ENCODE peak calls at places on chromosome 5, in eight cellular contexts. One of them, this sample, is unnamed.

GRCh38 chr5:149452665-149453617 is 73.8 kb upstream of the IL17B start:
- DNase-seq in substantia nigra: no peak
- DNase-seq in stimulated activated CD4-positive, alpha-beta T cell treated with anti-CD3 and anti-CD28 coated beads, Interleukin-15, amount 100 ng/mL, for 1 hour: no peak
- DNase-seq in T follicular helper cell: no peak
- DNase-seq in activated T-cell treated with anti-CD3 and anti-CD28 coated beads for 1 hour: no peak
- DNase-seq in T-helper 17 cell: no peak
- DNase-seq in kidney epithelial cell: peak; percentile 85
- DNase-seq in fibroblast of lung: peak; percentile 98
- DNase-seq in this sample: no peak

GRCh38 chr5:103804714-103805113 is 242.1 kb upstream of the NUDT12 start:
- DNase-seq in substantia nigra: no peak
- DNase-seq in stimulated activated CD4-positive, alpha-beta T cell treated with anti-CD3 and anti-CD28 coated beads, Interleukin-15, amount 100 ng/mL, for 1 hour: no peak
- DNase-seq in T follicular helper cell: no peak
- DNase-seq in activated T-cell treated with anti-CD3 and anti-CD28 coated beads for 1 hour: no peak
- DNase-seq in T-helper 17 cell: no peak
- DNase-seq in kidney epithelial cell: no peak
- DNase-seq in fibroblast of lung: peak; percentile 83
- DNase-seq in this sample: no peak

GRCh38 chr5:39700523-39700922 is 275.7 kb upstream of the DAB2 start:
- DNase-seq in substantia nigra: no peak
- DNase-seq in stimulated activated CD4-positive, alpha-beta T cell treated with anti-CD3 and anti-CD28 coated beads, Interleukin-15, amount 100 ng/mL, for 1 hour: no peak
- DNase-seq in T follicular helper cell: no peak
- DNase-seq in activated T-cell treated with anti-CD3 and anti-CD28 coated beads for 1 hour: no peak
- DNase-seq in T-helper 17 cell: no peak
- DNase-seq in kidney epithelial cell: no peak
- DNase-seq in fibroblast of lung: no peak
- DNase-seq in this sample: no peak

GRCh38 chr5:176743828-176744583 is 66.4 kb upstream of the UNC5A start:
- DNase-seq in substantia nigra: no peak
- DNase-seq in stimulated activated CD4-positive, alpha-beta T cell treated with anti-CD3 and anti-CD28 coated beads, Interleukin-15, amount 100 ng/mL, for 1 hour: no peak
- DNase-seq in T follicular helper cell: no peak
- DNase-seq in activated T-cell treated with anti-CD3 and anti-CD28 coated beads for 1 hour: no peak
- DNase-seq in T-helper 17 cell: no peak
- DNase-seq in kidney epithelial cell: no peak
- DNase-seq in fibroblast of lung: no peak
- DNase-seq in this sample: no peak

GRCh38 chr5:92554447-92555085 is 1026.5 kb downstream of the NR2F1-AS1 start:
- DNase-seq in substantia nigra: no peak
- DNase-seq in stimulated activated CD4-positive, alpha-beta T cell treated with anti-CD3 and anti-CD28 coated beads, Interleukin-15, amount 100 ng/mL, for 1 hour: no peak
- DNase-seq in T follicular helper cell: no peak
- DNase-seq in activated T-cell treated with anti-CD3 and anti-CD28 coated beads for 1 hour: no peak
- DNase-seq in T-helper 17 cell: no peak
- DNase-seq in kidney epithelial cell: no peak
- DNase-seq in fibroblast of lung: no peak
- DNase-seq in this sample: no peak

GRCh38 chr5:3943803-3944202 is 348.2 kb downstream of the IRX1 start:
- DNase-seq in substantia nigra: no peak
- DNase-seq in stimulated activated CD4-positive, alpha-beta T cell treated with anti-CD3 and anti-CD28 coated beads, Interleukin-15, amount 100 ng/mL, for 1 hour: no peak
- DNase-seq in T follicular helper cell: no peak
- DNase-seq in activated T-cell treated with anti-CD3 and anti-CD28 coated beads for 1 hour: no peak
- DNase-seq in T-helper 17 cell: no peak
- DNase-seq in kidney epithelial cell: no peak
- DNase-seq in fibroblast of lung: no peak
- DNase-seq in this sample: no peak

GRCh38 chr5:78109891-78110324 is 184.6 kb downstream of the AP3B1 start:
- DNase-seq in substantia nigra: no peak
- DNase-seq in stimulated activated CD4-positive, alpha-beta T cell treated with anti-CD3 and anti-CD28 coated beads, Interleukin-15, amount 100 ng/mL, for 1 hour: no peak
- DNase-seq in T follicular helper cell: no peak
- DNase-seq in activated T-cell treated with anti-CD3 and anti-CD28 coated beads for 1 hour: no peak
- DNase-seq in T-helper 17 cell: no peak
- DNase-seq in kidney epithelial cell: no peak
- DNase-seq in fibroblast of lung: no peak
- DNase-seq in this sample: no peak

GRCh38 chr5:3342271-3343100 is 253.1 kb upstream of the IRX1 start:
- DNase-seq in substantia nigra: no peak
- DNase-seq in stimulated activated CD4-positive, alpha-beta T cell treated with anti-CD3 and anti-CD28 coated beads, Interleukin-15, amount 100 ng/mL, for 1 hour: no peak
- DNase-seq in T follicular helper cell: no peak
- DNase-seq in activated T-cell treated with anti-CD3 and anti-CD28 coated beads for 1 hour: no peak
- DNase-seq in T-helper 17 cell: no peak
- DNase-seq in kidney epithelial cell: no peak
- DNase-seq in fibroblast of lung: no peak
- DNase-seq in this sample: no peak

GRCh38 chr5:150517272-150518152 is 9.6 kb downstream of the NDST1 start:
- DNase-seq in substantia nigra: no peak
- DNase-seq in stimulated activated CD4-positive, alpha-beta T cell treated with anti-CD3 and anti-CD28 coated beads, Interleukin-15, amount 100 ng/mL, for 1 hour: no peak
- DNase-seq in T follicular helper cell: no peak
- DNase-seq in activated T-cell treated with anti-CD3 and anti-CD28 coated beads for 1 hour: no peak
- DNase-seq in T-helper 17 cell: no peak
- DNase-seq in kidney epithelial cell: no peak
- DNase-seq in fibroblast of lung: peak; percentile 97
- DNase-seq in this sample: no peak

GRCh38 chr5:33309076-33309475 is 131.7 kb upstream of the TARS1 start:
- DNase-seq in substantia nigra: no peak
- DNase-seq in stimulated activated CD4-positive, alpha-beta T cell treated with anti-CD3 and anti-CD28 coated beads, Interleukin-15, amount 100 ng/mL, for 1 hour: no peak
- DNase-seq in T follicular helper cell: no peak
- DNase-seq in activated T-cell treated with anti-CD3 and anti-CD28 coated beads for 1 hour: no peak
- DNase-seq in T-helper 17 cell: no peak
- DNase-seq in kidney epithelial cell: peak; percentile 78
- DNase-seq in fibroblast of lung: no peak
- DNase-seq in this sample: no peak

GRCh38 chr5:179121667-179122111 is 61.5 kb downstream of the ZNF354C start:
- DNase-seq in substantia nigra: no peak
- DNase-seq in stimulated activated CD4-positive, alpha-beta T cell treated with anti-CD3 and anti-CD28 coated beads, Interleukin-15, amount 100 ng/mL, for 1 hour: no peak
- DNase-seq in T follicular helper cell: no peak
- DNase-seq in activated T-cell treated with anti-CD3 and anti-CD28 coated beads for 1 hour: no peak
- DNase-seq in T-helper 17 cell: no peak
- DNase-seq in kidney epithelial cell: no peak
- DNase-seq in fibroblast of lung: no peak
- DNase-seq in this sample: no peak

GRCh38 chr5:55063899-55064298 is 38.5 kb upstream of the GZMA start:
- DNase-seq in substantia nigra: no peak
- DNase-seq in stimulated activated CD4-positive, alpha-beta T cell treated with anti-CD3 and anti-CD28 coated beads, Interleukin-15, amount 100 ng/mL, for 1 hour: no peak
- DNase-seq in T follicular helper cell: no peak
- DNase-seq in activated T-cell treated with anti-CD3 and anti-CD28 coated beads for 1 hour: no peak
- DNase-seq in T-helper 17 cell: no peak
- DNase-seq in kidney epithelial cell: no peak
- DNase-seq in fibroblast of lung: peak; percentile 75
- DNase-seq in this sample: no peak

GRCh38 chr5:93342563-93343061 is 238.4 kb downstream of the NR2F1-AS1 start:
- DNase-seq in substantia nigra: no peak
- DNase-seq in stimulated activated CD4-positive, alpha-beta T cell treated with anti-CD3 and anti-CD28 coated beads, Interleukin-15, amount 100 ng/mL, for 1 hour: no peak
- DNase-seq in T follicular helper cell: no peak
- DNase-seq in activated T-cell treated with anti-CD3 and anti-CD28 coated beads for 1 hour: no peak
- DNase-seq in T-helper 17 cell: no peak
- DNase-seq in kidney epithelial cell: no peak
- DNase-seq in fibroblast of lung: no peak
- DNase-seq in this sample: no peak

GRCh38 chr5:134509308-134510040 is 16.0 kb upstream of the JADE2 start:
- DNase-seq in substantia nigra: no peak
- DNase-seq in stimulated activated CD4-positive, alpha-beta T cell treated with anti-CD3 and anti-CD28 coated beads, Interleukin-15, amount 100 ng/mL, for 1 hour: no peak
- DNase-seq in T follicular helper cell: no peak
- DNase-seq in activated T-cell treated with anti-CD3 and anti-CD28 coated beads for 1 hour: no peak
- DNase-seq in T-helper 17 cell: no peak
- DNase-seq in kidney epithelial cell: peak; percentile 70
- DNase-seq in fibroblast of lung: peak; percentile 75
- DNase-seq in this sample: no peak

GRCh38 chr5:129963359-129963758 is 59.1 kb downstream of the CHSY3 start:
- DNase-seq in substantia nigra: no peak
- DNase-seq in stimulated activated CD4-positive, alpha-beta T cell treated with anti-CD3 and anti-CD28 coated beads, Interleukin-15, amount 100 ng/mL, for 1 hour: no peak
- DNase-seq in T follicular helper cell: no peak
- DNase-seq in activated T-cell treated with anti-CD3 and anti-CD28 coated beads for 1 hour: no peak
- DNase-seq in T-helper 17 cell: no peak
- DNase-seq in kidney epithelial cell: peak; percentile 69
- DNase-seq in fibroblast of lung: peak; percentile 95
- DNase-seq in this sample: no peak

GRCh38 chr5:44388504-44389409 is 463 bp downstream of the FGF10 start:
- DNase-seq in substantia nigra: no peak
- DNase-seq in stimulated activated CD4-positive, alpha-beta T cell treated with anti-CD3 and anti-CD28 coated beads, Interleukin-15, amount 100 ng/mL, for 1 hour: no peak
- DNase-seq in T follicular helper cell: no peak
- DNase-seq in activated T-cell treated with anti-CD3 and anti-CD28 coated beads for 1 hour: no peak
- DNase-seq in T-helper 17 cell: no peak
- DNase-seq in kidney epithelial cell: no peak
- DNase-seq in fibroblast of lung: no peak
- DNase-seq in this sample: no peak

GRCh38 chr5:142561486-142562097 is 124.3 kb downstream of the FGF1 start:
- DNase-seq in substantia nigra: no peak
- DNase-seq in stimulated activated CD4-positive, alpha-beta T cell treated with anti-CD3 and anti-CD28 coated beads, Interleukin-15, amount 100 ng/mL, for 1 hour: no peak
- DNase-seq in T follicular helper cell: no peak
- DNase-seq in activated T-cell treated with anti-CD3 and anti-CD28 coated beads for 1 hour: no peak
- DNase-seq in T-helper 17 cell: no peak
- DNase-seq in kidney epithelial cell: no peak
- DNase-seq in fibroblast of lung: peak; percentile 78
- DNase-seq in this sample: no peak

GRCh38 chr5:35853652-35854051 is 3.0 kb upstream of the IL7R start:
- DNase-seq in substantia nigra: no peak
- DNase-seq in stimulated activated CD4-positive, alpha-beta T cell treated with anti-CD3 and anti-CD28 coated beads, Interleukin-15, amount 100 ng/mL, for 1 hour: peak; percentile 51
- DNase-seq in T follicular helper cell: peak; percentile 61
- DNase-seq in activated T-cell treated with anti-CD3 and anti-CD28 coated beads for 1 hour: peak; percentile 46
- DNase-seq in T-helper 17 cell: peak; percentile 33
- DNase-seq in kidney epithelial cell: no peak
- DNase-seq in fibroblast of lung: no peak
- DNase-seq in this sample: peak; percentile 70

GRCh38 chr5:141637693-141638419 is 1.1 kb downstream of the RELL2 start:
- DNase-seq in substantia nigra: peak; percentile 19
- DNase-seq in stimulated activated CD4-positive, alpha-beta T cell treated with anti-CD3 and anti-CD28 coated beads, Interleukin-15, amount 100 ng/mL, for 1 hour: no peak
- DNase-seq in T follicular helper cell: peak; percentile 35
- DNase-seq in activated T-cell treated with anti-CD3 and anti-CD28 coated beads for 1 hour: peak; percentile 36
- DNase-seq in T-helper 17 cell: peak; percentile 37
- DNase-seq in kidney epithelial cell: no peak
- DNase-seq in fibroblast of lung: peak; percentile 38
- DNase-seq in this sample: peak; percentile 40

GRCh38 chr5:33725846-33726245 is 165.9 kb downstream of the ADAMTS12 start:
- DNase-seq in substantia nigra: no peak
- DNase-seq in stimulated activated CD4-positive, alpha-beta T cell treated with anti-CD3 and anti-CD28 coated beads, Interleukin-15, amount 100 ng/mL, for 1 hour: no peak
- DNase-seq in T follicular helper cell: no peak
- DNase-seq in activated T-cell treated with anti-CD3 and anti-CD28 coated beads for 1 hour: no peak
- DNase-seq in T-helper 17 cell: no peak
- DNase-seq in kidney epithelial cell: no peak
- DNase-seq in fibroblast of lung: peak; percentile 79
- DNase-seq in this sample: no peak

GRCh38 chr5:157130933-157131332 is 11.7 kb downstream of the MED7 start:
- DNase-seq in substantia nigra: no peak
- DNase-seq in stimulated activated CD4-positive, alpha-beta T cell treated with anti-CD3 and anti-CD28 coated beads, Interleukin-15, amount 100 ng/mL, for 1 hour: no peak
- DNase-seq in T follicular helper cell: no peak
- DNase-seq in activated T-cell treated with anti-CD3 and anti-CD28 coated beads for 1 hour: no peak
- DNase-seq in T-helper 17 cell: no peak
- DNase-seq in kidney epithelial cell: no peak
- DNase-seq in fibroblast of lung: peak; percentile 7
- DNase-seq in this sample: no peak

GRCh38 chr5:148843510-148844318 is 17.3 kb downstream of the ADRB2 start:
- DNase-seq in substantia nigra: no peak
- DNase-seq in stimulated activated CD4-positive, alpha-beta T cell treated with anti-CD3 and anti-CD28 coated beads, Interleukin-15, amount 100 ng/mL, for 1 hour: no peak
- DNase-seq in T follicular helper cell: no peak
- DNase-seq in activated T-cell treated with anti-CD3 and anti-CD28 coated beads for 1 hour: no peak
- DNase-seq in T-helper 17 cell: no peak
- DNase-seq in kidney epithelial cell: no peak
- DNase-seq in fibroblast of lung: peak; percentile 35
- DNase-seq in this sample: no peak

GRCh38 chr5:68381060-68381459 is 165.5 kb downstream of the PIK3R1 start:
- DNase-seq in substantia nigra: no peak
- DNase-seq in stimulated activated CD4-positive, alpha-beta T cell treated with anti-CD3 and anti-CD28 coated beads, Interleukin-15, amount 100 ng/mL, for 1 hour: no peak
- DNase-seq in T follicular helper cell: no peak
- DNase-seq in activated T-cell treated with anti-CD3 and anti-CD28 coated beads for 1 hour: no peak
- DNase-seq in T-helper 17 cell: no peak
- DNase-seq in kidney epithelial cell: no peak
- DNase-seq in fibroblast of lung: no peak
- DNase-seq in this sample: no peak

GRCh38 chr5:31119938-31120641 is 73.4 kb upstream of the CDH6 start:
- DNase-seq in substantia nigra: no peak
- DNase-seq in stimulated activated CD4-positive, alpha-beta T cell treated with anti-CD3 and anti-CD28 coated beads, Interleukin-15, amount 100 ng/mL, for 1 hour: no peak
- DNase-seq in T follicular helper cell: no peak
- DNase-seq in activated T-cell treated with anti-CD3 and anti-CD28 coated beads for 1 hour: no peak
- DNase-seq in T-helper 17 cell: no peak
- DNase-seq in kidney epithelial cell: peak; percentile 86
- DNase-seq in fibroblast of lung: peak; percentile 68
- DNase-seq in this sample: no peak

GRCh38 chr5:132496631-132497487 is 6.3 kb upstream of the IRF1 start:
- DNase-seq in substantia nigra: peak; percentile 58
- DNase-seq in stimulated activated CD4-positive, alpha-beta T cell treated with anti-CD3 and anti-CD28 coated beads, Interleukin-15, amount 100 ng/mL, for 1 hour: no peak
- DNase-seq in T follicular helper cell: no peak
- DNase-seq in activated T-cell treated with anti-CD3 and anti-CD28 coated beads for 1 hour: no peak
- DNase-seq in T-helper 17 cell: peak; percentile 58
- DNase-seq in kidney epithelial cell: no peak
- DNase-seq in fibroblast of lung: peak; percentile 87
- DNase-seq in this sample: peak; percentile 42

GRCh38 chr5:10264569-10264968 is 14.5 kb downstream of the CCT5 start:
- DNase-seq in substantia nigra: no peak
- DNase-seq in stimulated activated CD4-positive, alpha-beta T cell treated with anti-CD3 and anti-CD28 coated beads, Interleukin-15, amount 100 ng/mL, for 1 hour: no peak
- DNase-seq in T follicular helper cell: no peak
- DNase-seq in activated T-cell treated with anti-CD3 and anti-CD28 coated beads for 1 hour: no peak
- DNase-seq in T-helper 17 cell: no peak
- DNase-seq in kidney epithelial cell: no peak
- DNase-seq in fibroblast of lung: no peak
- DNase-seq in this sample: no peak

GRCh38 chr5:125794922-125795321 is 628.3 kb upstream of the GRAMD2B start:
- DNase-seq in substantia nigra: no peak
- DNase-seq in stimulated activated CD4-positive, alpha-beta T cell treated with anti-CD3 and anti-CD28 coated beads, Interleukin-15, amount 100 ng/mL, for 1 hour: no peak
- DNase-seq in T follicular helper cell: no peak
- DNase-seq in activated T-cell treated with anti-CD3 and anti-CD28 coated beads for 1 hour: no peak
- DNase-seq in T-helper 17 cell: no peak
- DNase-seq in kidney epithelial cell: no peak
- DNase-seq in fibroblast of lung: no peak
- DNase-seq in this sample: no peak

This sample was measured in effector CD4-positive, alpha-beta T cell.